ENCODE peak calls at places on chromosomes 3 and 15, in four cellular contexts. Y is H54, Q is tibial nerve, H is aorta. B is an unnamed sample.

GRCh38 chr15:59553879-59554735 is 57.5 kb upstream of the GCNT3 start:
- DNase-seq in Y (peak), Q (no peak), H (no peak), B (no peak)

GRCh38 chr3:179872842-179873241 is 163.9 kb downstream of the PEX5L start:
- DNase-seq in Y (no peak), Q (no peak), H (no peak), B (no peak)

GRCh38 chr15:91561371-91562100 is 292.0 kb upstream of the SLCO3A1 start:
- DNase-seq in Y (peak), Q (peak), H (no peak), B (no peak)

GRCh38 chr3:146550743-146551510 is 6.5 kb upstream of the PLSCR1 start:
- DNase-seq in Y (peak), Q (no peak), H (no peak), B (no peak)

GRCh38 chr3:194390835-194391234 is 8.2 kb downstream of the GP5 start:
- DNase-seq in Y (no peak), Q (no peak), H (no peak), B (no peak)

GRCh38 chr3:170908235-170909116 is at the start of gene EIF5A2:
- DNase-seq in Y (peak), Q (peak), H (peak), B (peak)

GRCh38 chr3:114299421-114299820 is 5.6 kb downstream of the TIGIT start:
- DNase-seq in Y (peak), Q (no peak), H (no peak), B (no peak)

GRCh38 chr3:43054754-43055153 is 51.1 kb downstream of the POMGNT2 start:
- DNase-seq in Y (no peak), Q (peak), H (no peak), B (no peak)